ENCODE peak calls at places on chromosomes 13 and 19, in four cellular contexts. X is AG09319; B is endothelial cell; W is stimulated activated CD4-positive, alpha-beta T cell treated with anti-CD3 and anti-CD28 coated beads, Interleukin-2, amount 100 ng/mL, for 48 hours. Y is an unnamed sample.

GRCh38 chr13:109631069-109631468 is 155.3 kb downstream of the IRS2 start:
- DNase-seq in X (no peak), B (no peak), W (no peak), Y (no peak)

GRCh38 chr13:109933476-109933875 is 147.1 kb upstream of the IRS2 start:
- DNase-seq in X (no peak), B (no peak), W (no peak), Y (no peak)

GRCh38 chr13:111361873-111362648 is 41.6 kb downstream of the TEX29 start:
- DNase-seq in X (no peak), B (no peak), W (no peak), Y (no peak)

GRCh38 chr19:15291666-15292065 is 40.7 kb downstream of the BRD4 start:
- DNase-seq in X (no peak), B (no peak), W (no peak), Y (no peak)

GRCh38 chr19:1251233-1251502 is 2.8 kb downstream of the MIDN start:
- DNase-seq in X (no peak), B (peak), W (peak), Y (peak)

GRCh38 chr19:19475845-19476828 is 39.2 kb downstream of the TSSK6 start:
- DNase-seq in X (no peak), B (no peak), W (no peak), Y (no peak)

GRCh38 chr13:44853641-44854040 is 135.6 kb downstream of the NUFIP1 start:
- DNase-seq in X (no peak), B (no peak), W (no peak), Y (no peak)

GRCh38 chr19:48965033-48965805 is at the start of gene FTL:
- DNase-seq in X (peak), B (peak), W (peak), Y (peak)

GRCh38 chr13:95155093-95155492 is 146.2 kb downstream of the ABCC4 start:
- DNase-seq in X (no peak), B (no peak), W (no peak), Y (no peak)

GRCh38 chr13:87052731-87053130 is 618.4 kb upstream of the SLITRK5 start:
- DNase-seq in X (no peak), B (no peak), W (no peak), Y (no peak)

GRCh38 chr19:41626877-41627276 is at the start of gene CEACAM4:
- DNase-seq in X (no peak), B (no peak), W (no peak), Y (no peak)

GRCh38 chr19:39936020-39936419 is 1.6 kb upstream of the FCGBP start:
- DNase-seq in X (no peak), B (no peak), W (no peak), Y (no peak)

GRCh38 chr13:110280996-110281688 is 25.8 kb downstream of the COL4A1 start:
- DNase-seq in X (no peak), B (no peak), W (no peak), Y (no peak)

GRCh38 chr19:43265664-43266025 is 3.7 kb downstream of the PSG9 start:
- DNase-seq in X (no peak), B (no peak), W (no peak), Y (no peak)

GRCh38 chr13:43767351-43767901 is 19.3 kb downstream of the ENOX1 start:
- DNase-seq in X (no peak), B (no peak), W (no peak), Y (no peak)

GRCh38 chr19:9039728-9040127 is 29.5 kb upstream of the MUC16 start:
- DNase-seq in X (no peak), B (no peak), W (no peak), Y (no peak)

GRCh38 chr13:29922896-29923295 is 72.5 kb upstream of the UBL3 start:
- DNase-seq in X (no peak), B (no peak), W (no peak), Y (no peak)

GRCh38 chr19:39498262-39499081 is at the start of gene DLL3:
- DNase-seq in X (no peak), B (peak), W (no peak), Y (no peak)

GRCh38 chr13:76378767-76379166 is 507.4 kb downstream of the KCTD12 start:
- DNase-seq in X (no peak), B (no peak), W (no peak), Y (no peak)

GRCh38 chr13:42762251-42762650 is 19.1 kb upstream of the FAM216B start:
- DNase-seq in X (no peak), B (no peak), W (no peak), Y (no peak)

GRCh38 chr13:42794572-42795275 is 13.3 kb downstream of the FAM216B start:
- DNase-seq in X (no peak), B (no peak), W (no peak), Y (no peak)

GRCh38 chr19:39007096-39007495 is 25.3 kb downstream of the FBXO27 start:
- DNase-seq in X (no peak), B (no peak), W (no peak), Y (no peak)

GRCh38 chr19:38266070-38266469 is 1.7 kb downstream of the SPINT2 start:
- DNase-seq in X (no peak), B (no peak), W (no peak), Y (no peak)

GRCh38 chr13:51644649-51645048 is 60.4 kb downstream of the WDFY2 start:
- DNase-seq in X (no peak), B (no peak), W (no peak), Y (no peak)

GRCh38 chr19:30635026-30635985 is 263.1 kb downstream of the ZNF536 start:
- DNase-seq in X (no peak), B (no peak), W (no peak), Y (no peak)

GRCh38 chr13:79434578-79434977 is 28.5 kb upstream of the RBM26 start:
- DNase-seq in X (no peak), B (no peak), W (no peak), Y (no peak)

GRCh38 chr19:4352701-4353121 is 9.3 kb downstream of the MPND start:
- DNase-seq in X (no peak), B (peak), W (peak), Y (no peak)

GRCh38 chr13:93224545-93224944 is 2.1 kb upstream of the GPC6 start:
- DNase-seq in X (no peak), B (no peak), W (no peak), Y (no peak)

GRCh38 chr19:49136771-49137171 is 17.4 kb downstream of the PPFIA3 start:
- DNase-seq in X (no peak), B (no peak), W (no peak), Y (no peak)

GRCh38 chr19:14434543-14435319 is 1.6 kb downstream of the PKN1 start:
- DNase-seq in X (no peak), B (no peak), W (no peak), Y (no peak)

GRCh38 chr13:110283661-110284516 is 23.1 kb downstream of the COL4A1 start:
- DNase-seq in X (no peak), B (no peak), W (no peak), Y (no peak)

GRCh38 chr13:101811440-101811839 is 359.0 kb downstream of the ITGBL1 start:
- DNase-seq in X (no peak), B (no peak), W (no peak), Y (no peak)

GRCh38 chr19:45976180-45976579 is 2.5 kb upstream of the NOVA2 start:
- DNase-seq in X (no peak), B (no peak), W (no peak), Y (peak)

GRCh38 chr13:107450931-107451330 is 764.4 kb downstream of the LIG4 start:
- DNase-seq in X (peak), B (no peak), W (no peak), Y (no peak)

GRCh38 chr19:32676895-32677359 is 1.3 kb downstream of the RGS9BP start:
- DNase-seq in X (no peak), B (no peak), W (no peak), Y (no peak)

GRCh38 chr13:99522288-99522687 is 21.0 kb downstream of the TM9SF2 start:
- DNase-seq in X (no peak), B (no peak), W (no peak), Y (no peak)

GRCh38 chr19:41189425-41190065 is 3.5 kb upstream of the CYP2S1 start:
- DNase-seq in X (no peak), B (no peak), W (no peak), Y (no peak)

GRCh38 chr13:101423872-101424271 is 7.6 kb upstream of the NALCN start:
- DNase-seq in X (no peak), B (no peak), W (no peak), Y (no peak)

GRCh38 chr13:40180776-40181175 is 485.7 kb downstream of the FOXO1 start:
- DNase-seq in X (no peak), B (no peak), W (no peak), Y (no peak)

GRCh38 chr13:28753208-28753892 is 34.6 kb upstream of the SLC46A3 start:
- DNase-seq in X (peak), B (no peak), W (no peak), Y (no peak)